ENCODE peak calls at places on chromosomes 7 and 10, in five cellular contexts. D, H, Y, G and U are unnamed samples.

GRCh38 chr7:75688200-75689136 is 50.3 kb downstream of the HIP1 start:
- DNase-seq in D (peak; percentile 95), H (no peak), Y (no peak), G (no peak), U (no peak)

GRCh38 chr10:20233423-20233822 is 417.2 kb downstream of the PLXDC2 start:
- DNase-seq in D (no peak), H (no peak), Y (no peak), G (peak; percentile 71), U (no peak)

GRCh38 chr10:119441151-119441821 is 101.2 kb downstream of the RGS10 start:
- DNase-seq in D (no peak), H (peak; percentile 34), Y (no peak), G (no peak), U (peak; percentile 60)

GRCh38 chr10:132746801-132747625 is 38.9 kb downstream of the NKX6-2 start:
- DNase-seq in D (no peak), H (no peak), Y (no peak), G (peak; percentile 90), U (no peak)

GRCh38 chr7:93992423-93993110 is 11.6 kb downstream of the BET1 start:
- DNase-seq in D (no peak), H (no peak), Y (no peak), G (no peak), U (no peak)

GRCh38 chr7:27237735-27238334 is 4.8 kb upstream of the EVX1 start:
- DNase-seq in D (no peak), H (no peak), Y (peak; percentile 81), G (no peak), U (peak; percentile 83)

GRCh38 chr7:150854066-150855000 is 2.0 kb downstream of the AOC1 start:
- DNase-seq in D (no peak), H (no peak), Y (no peak), G (no peak), U (no peak)

GRCh38 chr7:92594746-92595145 is 4.6 kb upstream of the FAM133B start:
- DNase-seq in D (no peak), H (no peak), Y (no peak), G (no peak), U (no peak)

GRCh38 chr10:93150289-93150688 is 76.6 kb downstream of the CYP26A1 start:
- DNase-seq in D (no peak), H (no peak), Y (peak; percentile 47), G (no peak), U (peak; percentile 92)

GRCh38 chr7:157669768-157670345 is 333.1 kb downstream of the DNAJB6 start:
- DNase-seq in D (no peak), H (no peak), Y (no peak), G (peak; percentile 52), U (no peak)

GRCh38 chr10:23439920-23440875 is 1.3 kb downstream of the OTUD1 start:
- DNase-seq in D (peak; percentile 44), H (peak; percentile 17), Y (no peak), G (peak; percentile 57), U (peak; percentile 34)

GRCh38 chr10:58266826-58267712 is 625 bp downstream of the IPMK start:
- DNase-seq in D (peak; percentile 58), H (peak; percentile 56), Y (peak; percentile 25), G (peak; percentile 69), U (peak; percentile 69)

GRCh38 chr7:33805630-33806233 is 99.6 kb upstream of the BMPER start:
- DNase-seq in D (no peak), H (peak; percentile 57), Y (peak; percentile 60), G (no peak), U (peak; percentile 85)

GRCh38 chr7:56007167-56007652 is 42.8 kb downstream of the NIPSNAP2 start:
- DNase-seq in D (no peak), H (no peak), Y (peak; percentile 14), G (no peak), U (peak; percentile 49)

GRCh38 chr10:122333037-122333436 is 41.5 kb upstream of the PLEKHA1 start:
- DNase-seq in D (no peak), H (no peak), Y (no peak), G (no peak), U (peak; percentile 26)

GRCh38 chr7:85529197-85529596 is 342.3 kb upstream of the SEMA3D start:
- DNase-seq in D (no peak), H (peak; percentile 62), Y (no peak), G (no peak), U (peak; percentile 6)

GRCh38 chr10:130499541-130499940 is 363.4 kb downstream of the GLRX3 start:
- DNase-seq in D (no peak), H (no peak), Y (no peak), G (no peak), U (no peak)

GRCh38 chr7:1508277-1508758 is 4.1 kb upstream of the INTS1 start:
- DNase-seq in D (no peak), H (no peak), Y (no peak), G (no peak), U (no peak)

GRCh38 chr10:105328441-105328840 is 687.4 kb downstream of the SORCS3 start:
- DNase-seq in D (no peak), H (peak; percentile 13), Y (no peak), G (no peak), U (no peak)

GRCh38 chr10:115945696-115946445 is 327.1 kb downstream of the GFRA1 start:
- DNase-seq in D (no peak), H (peak; percentile 22), Y (no peak), G (no peak), U (peak; percentile 45)

GRCh38 chr10:35083242-35083641 is 6.9 kb downstream of the CUL2 start:
- DNase-seq in D (no peak), H (no peak), Y (no peak), G (no peak), U (no peak)